ENCODE peak calls at places on chromosomes 11 and 22, in four cellular contexts. L is MM.1S, N is H9, P is cardiac muscle cell. W is an unnamed sample.

GRCh38 chr11:105181100-105181499 is 41.5 kb upstream of the CARD18 start:
- DNase-seq in L (no peak), N (no peak), P (peak), W (no peak)

GRCh38 chr11:111059726-111060125 is 185.8 kb upstream of the POU2AF2 start:
- DNase-seq in L (no peak), N (no peak), P (no peak), W (no peak)

GRCh38 chr11:2548596-2548995 is 103.8 kb downstream of the KCNQ1 start:
- DNase-seq in L (no peak), N (no peak), P (no peak), W (no peak)

GRCh38 chr11:94934836-94935235 is 38.5 kb downstream of the CWC15 start:
- DNase-seq in L (no peak), N (no peak), P (no peak), W (no peak)

GRCh38 chr22:29060251-29060650 is 1.4 kb downstream of the C22orf31 start:
- DNase-seq in L (no peak), N (no peak), P (no peak), W (no peak)

GRCh38 chr11:12232160-12232559 is 121.8 kb downstream of the MICAL2 start:
- DNase-seq in L (no peak), N (no peak), P (no peak), W (no peak)

GRCh38 chr11:200224-201003 is 6.8 kb downstream of the BET1L start:
- DNase-seq in L (no peak), N (no peak), P (no peak), W (no peak)

GRCh38 chr11:59186130-59186594 is 14.2 kb downstream of the DTX4 start:
- DNase-seq in L (no peak), N (peak), P (no peak), W (peak)

GRCh38 chr11:46529086-46529905 is 64.5 kb downstream of the AMBRA1 start:
- DNase-seq in L (peak), N (peak), P (peak), W (peak)

DNA sequence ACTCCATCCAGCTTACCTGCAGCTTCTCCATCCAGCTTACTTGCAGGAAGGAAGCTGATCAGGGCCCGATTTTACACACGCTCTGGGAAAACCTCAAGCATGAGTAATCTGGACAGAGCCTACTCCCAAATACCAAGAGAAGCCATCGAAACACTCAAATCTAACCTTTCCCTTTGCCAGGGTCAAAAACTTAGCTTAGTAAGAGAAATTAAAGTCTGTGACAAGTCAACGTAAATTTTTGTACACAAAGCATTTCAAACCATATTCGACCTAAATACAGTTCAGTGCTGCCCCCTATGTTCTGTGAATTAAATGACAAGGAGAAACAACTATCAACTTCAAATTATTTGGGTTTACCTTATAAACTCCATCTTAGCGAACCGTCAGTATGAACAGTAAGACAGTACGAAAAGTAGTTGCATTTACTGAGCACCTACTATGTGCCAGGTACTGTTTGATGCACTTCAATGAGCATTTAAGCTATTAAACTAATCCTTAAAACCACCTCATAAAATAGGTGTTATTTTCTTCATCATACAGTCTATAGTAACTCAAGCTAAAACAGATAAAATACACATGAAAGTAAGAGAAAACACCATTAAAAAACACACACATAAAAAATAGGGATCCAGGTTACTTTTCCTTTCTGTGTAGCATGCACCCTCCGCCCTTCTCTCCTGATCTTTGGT is 36.9 kb downstream of the ARFGAP3 start:
- DNase-seq in L (peak), N (no peak), P (peak), W (no peak)
- TF ChIP-seq CTCF in L (peak), N (peak), P (peak), W (peak)

DNA sequence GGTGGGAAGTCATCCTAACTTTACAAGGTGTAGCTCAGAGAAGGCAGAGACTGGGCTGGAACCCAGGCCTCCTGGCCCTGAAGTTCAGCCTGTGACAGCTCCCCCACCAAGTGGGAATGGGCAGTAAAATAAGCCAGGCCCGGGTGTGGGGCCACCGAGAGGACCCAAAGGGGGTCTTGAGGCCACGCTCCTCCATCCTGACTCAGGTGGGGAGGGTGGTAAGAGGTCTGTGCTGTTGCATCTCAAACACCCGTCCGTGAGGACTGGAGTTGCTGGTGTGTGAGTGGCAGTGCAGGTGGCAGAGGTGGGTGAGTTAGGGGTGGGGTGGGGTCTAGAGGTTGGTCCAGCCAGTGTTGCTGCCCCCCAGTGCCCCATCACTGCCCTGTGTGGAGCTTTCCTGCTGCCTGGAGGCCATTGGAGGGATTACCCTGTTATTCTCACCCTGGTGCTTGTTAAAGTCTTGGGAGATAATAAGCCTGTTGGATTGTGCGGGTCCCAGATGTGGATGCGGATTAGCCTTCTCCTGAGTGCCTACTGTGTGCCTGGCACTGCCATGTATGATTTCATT is 12.7 kb downstream of the SERPINH1 start:
- DNase-seq in L (no peak), N (peak), P (no peak), W (no peak)
- TF ChIP-seq CTCF in L (no peak), N (peak), P (peak), W (no peak)

GRCh38 chr22:50517495-50518260 is 7.7 kb downstream of the SCO2 start:
- DNase-seq in L (no peak), N (no peak), P (no peak), W (no peak)

GRCh38 chr22:50518628-50519027 is 6.8 kb downstream of the SCO2 start:
- DNase-seq in L (no peak), N (no peak), P (no peak), W (no peak)

GRCh38 chr22:50516891-50517290 is 8.5 kb downstream of the SCO2 start:
- DNase-seq in L (no peak), N (no peak), P (no peak), W (no peak)

GRCh38 chr22:50520826-50521453 is 4.5 kb downstream of the SCO2 start:
- DNase-seq in L (no peak), N (no peak), P (no peak), W (no peak)

GRCh38 chr22:50519151-50519550 is 6.2 kb downstream of the SCO2 start:
- DNase-seq in L (no peak), N (no peak), P (no peak), W (no peak)
- TF ChIP-seq CTCF in L (no peak), N (no peak), P (no peak), W (no peak)

GRCh38 chr11:121870202-121871045 is 245.6 kb downstream of the BLID start:
- DNase-seq in L (no peak), N (no peak), P (peak), W (no peak)
- TF ChIP-seq CTCF in L (no peak), N (no peak), P (peak), W (no peak)

GRCh38 chr22:41848468-41848867 is 15.6 kb downstream of the SREBF2 start:
- DNase-seq in L (no peak), N (no peak), P (no peak), W (no peak)
- TF ChIP-seq CTCF in L (no peak), N (no peak), P (no peak), W (no peak)

GRCh38 chr22:31139866-31140716 is at the start of gene PLA2G3:
- DNase-seq in L (no peak), N (peak), P (peak), W (peak)
- TF ChIP-seq CTCF in L (no peak), N (peak), P (peak), W (peak)

GRCh38 chr11:121104223-121104831 is 3.3 kb downstream of the TECTA start:
- DNase-seq in L (no peak), N (peak), P (no peak), W (no peak)
- TF ChIP-seq CTCF in L (no peak), N (peak), P (peak), W (no peak)

DNA sequence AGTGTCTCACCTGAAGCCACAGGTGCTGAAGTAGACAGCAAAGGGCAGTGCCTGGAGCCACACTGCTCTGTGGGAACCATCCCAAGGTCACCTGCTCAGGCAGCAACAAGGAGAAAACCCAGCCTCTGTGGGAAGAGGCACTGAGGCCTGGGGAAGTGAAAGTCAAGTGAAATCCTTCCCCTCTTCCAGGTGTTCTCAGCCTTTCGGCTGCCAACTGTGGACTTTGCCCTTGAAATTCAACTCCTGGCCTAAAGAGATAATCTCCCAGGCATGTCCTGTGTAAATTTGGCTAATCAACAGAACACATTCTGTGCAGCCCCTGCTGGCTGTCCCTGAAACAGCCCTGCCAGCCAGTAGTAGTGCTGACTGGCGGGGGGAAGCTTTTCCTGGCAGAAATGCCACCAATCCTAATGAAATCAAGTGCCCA is 112.1 kb downstream of the RPL27A start:
- DNase-seq in L (no peak), N (peak), P (peak), W (no peak)
- TF ChIP-seq CTCF in L (peak), N (peak), P (no peak), W (peak)

GRCh38 chr11:3927129-3927796 is 71.8 kb downstream of the STIM1 start:
- DNase-seq in L (no peak), N (no peak), P (no peak), W (no peak)
- TF ChIP-seq CTCF in L (no peak), N (no peak), P (no peak), W (no peak)